ENCODE peak calls at places on chromosome 18, in six cellular contexts. One of them, this sample, is unnamed.

GRCh38 chr18:64191069-64191468 is 42.2 kb upstream of the LINC00305 start:
- DNase-seq in neuronal stem cell: no peak
- DNase-seq in mesendoderm: no peak
- DNase-seq in IMR-90: no peak
- DNase-seq in mesenchymal stem cell: no peak
- DNase-seq in H1: no peak
- DNase-seq in this sample: no peak

GRCh38 chr18:12491611-12492435 is 84.1 kb downstream of the PRELID3A start:
- DNase-seq in neuronal stem cell: no peak
- DNase-seq in mesendoderm: no peak
- DNase-seq in IMR-90: no peak
- DNase-seq in mesenchymal stem cell: no peak
- DNase-seq in H1: no peak
- DNase-seq in this sample: no peak

GRCh38 chr18:25047983-25048382 is 304.0 kb downstream of the ZNF521 start:
- DNase-seq in neuronal stem cell: no peak
- DNase-seq in mesendoderm: peak; percentile 89
- DNase-seq in IMR-90: no peak
- DNase-seq in mesenchymal stem cell: no peak
- DNase-seq in H1: peak; percentile 70
- DNase-seq in this sample: peak; percentile 85

GRCh38 chr18:56038258-56039030 is 450.5 kb upstream of the TCF4 start:
- DNase-seq in neuronal stem cell: no peak
- DNase-seq in mesendoderm: no peak
- DNase-seq in IMR-90: no peak
- DNase-seq in mesenchymal stem cell: no peak
- DNase-seq in H1: no peak
- DNase-seq in this sample: no peak

GRCh38 chr18:63963610-63964256 is 6.1 kb upstream of the SERPINB8 start:
- DNase-seq in neuronal stem cell: no peak
- DNase-seq in mesendoderm: peak; percentile 76
- DNase-seq in IMR-90: peak; percentile 77
- DNase-seq in mesenchymal stem cell: peak; percentile 74
- DNase-seq in H1: no peak
- DNase-seq in this sample: peak; percentile 36

GRCh38 chr18:2009957-2010697 is 561.2 kb downstream of the METTL4 start:
- DNase-seq in neuronal stem cell: no peak
- DNase-seq in mesendoderm: no peak
- DNase-seq in IMR-90: no peak
- DNase-seq in mesenchymal stem cell: no peak
- DNase-seq in H1: no peak
- DNase-seq in this sample: no peak

GRCh38 chr18:23897293-23897692 is 117.3 kb upstream of the TTC39C start:
- DNase-seq in neuronal stem cell: no peak
- DNase-seq in mesendoderm: no peak
- DNase-seq in IMR-90: no peak
- DNase-seq in mesenchymal stem cell: no peak
- DNase-seq in H1: no peak
- DNase-seq in this sample: no peak

GRCh38 chr18:42850174-42850766 is 265.2 kb downstream of the RIT2 start:
- DNase-seq in neuronal stem cell: no peak
- DNase-seq in mesendoderm: no peak
- DNase-seq in IMR-90: no peak
- DNase-seq in mesenchymal stem cell: no peak
- DNase-seq in H1: no peak
- DNase-seq in this sample: no peak

GRCh38 chr18:79383388-79384056 is 12.2 kb upstream of the NFATC1 start:
- DNase-seq in neuronal stem cell: no peak
- DNase-seq in mesendoderm: no peak
- DNase-seq in IMR-90: no peak
- DNase-seq in mesenchymal stem cell: no peak
- DNase-seq in H1: no peak
- DNase-seq in this sample: peak; percentile 19

GRCh38 chr18:54360406-54360805 is 2.7 kb downstream of the C18orf54 start:
- DNase-seq in neuronal stem cell: no peak
- DNase-seq in mesendoderm: no peak
- DNase-seq in IMR-90: peak; percentile 2
- DNase-seq in mesenchymal stem cell: peak; percentile 12
- DNase-seq in H1: no peak
- DNase-seq in this sample: no peak

GRCh38 chr18:79542876-79543750 is 136.5 kb upstream of the CTDP1 start:
- DNase-seq in neuronal stem cell: no peak
- DNase-seq in mesendoderm: no peak
- DNase-seq in IMR-90: no peak
- DNase-seq in mesenchymal stem cell: no peak
- DNase-seq in H1: no peak
- DNase-seq in this sample: peak; percentile 12

GRCh38 chr18:8426401-8426800 is 182.8 kb upstream of the RAB12 start:
- DNase-seq in neuronal stem cell: no peak
- DNase-seq in mesendoderm: peak; percentile 66
- DNase-seq in IMR-90: no peak
- DNase-seq in mesenchymal stem cell: no peak
- DNase-seq in H1: peak; percentile 89
- DNase-seq in this sample: peak; percentile 79

GRCh38 chr18:49359732-49360444 is 100.6 kb downstream of the DYM start:
- DNase-seq in neuronal stem cell: no peak
- DNase-seq in mesendoderm: no peak
- DNase-seq in IMR-90: peak; percentile 90
- DNase-seq in mesenchymal stem cell: peak; percentile 76
- DNase-seq in H1: no peak
- DNase-seq in this sample: no peak

GRCh38 chr18:22822024-22822423 is 111.1 kb upstream of the RBBP8 start:
- DNase-seq in neuronal stem cell: peak; percentile 65
- DNase-seq in mesendoderm: peak; percentile 89
- DNase-seq in IMR-90: peak; percentile 78
- DNase-seq in mesenchymal stem cell: peak; percentile 26
- DNase-seq in H1: no peak
- DNase-seq in this sample: peak; percentile 73

GRCh38 chr18:11872479-11873136 is 21.4 kb downstream of the CHMP1B start:
- DNase-seq in neuronal stem cell: no peak
- DNase-seq in mesendoderm: peak; percentile 56
- DNase-seq in IMR-90: no peak
- DNase-seq in mesenchymal stem cell: no peak
- DNase-seq in H1: no peak
- DNase-seq in this sample: no peak

GRCh38 chr18:9546468-9546867 is 67.9 kb downstream of the PPP4R1 start:
- DNase-seq in neuronal stem cell: no peak
- DNase-seq in mesendoderm: no peak
- DNase-seq in IMR-90: no peak
- DNase-seq in mesenchymal stem cell: no peak
- DNase-seq in H1: no peak
- DNase-seq in this sample: no peak

GRCh38 chr18:9539283-9539682 is 64.0 kb downstream of the RALBP1 start:
- DNase-seq in neuronal stem cell: no peak
- DNase-seq in mesendoderm: no peak
- DNase-seq in IMR-90: peak; percentile 96
- DNase-seq in mesenchymal stem cell: peak; percentile 32
- DNase-seq in H1: no peak
- DNase-seq in this sample: no peak

GRCh38 chr18:9539938-9540337 is 64.6 kb downstream of the RALBP1 start:
- DNase-seq in neuronal stem cell: no peak
- DNase-seq in mesendoderm: no peak
- DNase-seq in IMR-90: no peak
- DNase-seq in mesenchymal stem cell: no peak
- DNase-seq in H1: no peak
- DNase-seq in this sample: no peak

GRCh38 chr18:9545029-9545428 is 69.3 kb downstream of the PPP4R1 start:
- DNase-seq in neuronal stem cell: no peak
- DNase-seq in mesendoderm: no peak
- DNase-seq in IMR-90: no peak
- DNase-seq in mesenchymal stem cell: no peak
- DNase-seq in H1: no peak
- DNase-seq in this sample: no peak

GRCh38 chr18:9542924-9543323 is 67.6 kb downstream of the RALBP1 start:
- DNase-seq in neuronal stem cell: no peak
- DNase-seq in mesendoderm: no peak
- DNase-seq in IMR-90: no peak
- DNase-seq in mesenchymal stem cell: no peak
- DNase-seq in H1: no peak
- DNase-seq in this sample: no peak
- H2BK15ac ChIP-seq in neuronal stem cell: no peak overlapping the region
- H2BK15ac ChIP-seq in mesendoderm: no peak overlapping the region
- H2BK15ac ChIP-seq in IMR-90: no peak overlapping the region
- H2BK15ac ChIP-seq in mesenchymal stem cell: no peak overlapping the region
- H2BK15ac ChIP-seq in H1: no peak overlapping the region
- H2BK15ac ChIP-seq in this sample: no peak overlapping the region

DNA sequence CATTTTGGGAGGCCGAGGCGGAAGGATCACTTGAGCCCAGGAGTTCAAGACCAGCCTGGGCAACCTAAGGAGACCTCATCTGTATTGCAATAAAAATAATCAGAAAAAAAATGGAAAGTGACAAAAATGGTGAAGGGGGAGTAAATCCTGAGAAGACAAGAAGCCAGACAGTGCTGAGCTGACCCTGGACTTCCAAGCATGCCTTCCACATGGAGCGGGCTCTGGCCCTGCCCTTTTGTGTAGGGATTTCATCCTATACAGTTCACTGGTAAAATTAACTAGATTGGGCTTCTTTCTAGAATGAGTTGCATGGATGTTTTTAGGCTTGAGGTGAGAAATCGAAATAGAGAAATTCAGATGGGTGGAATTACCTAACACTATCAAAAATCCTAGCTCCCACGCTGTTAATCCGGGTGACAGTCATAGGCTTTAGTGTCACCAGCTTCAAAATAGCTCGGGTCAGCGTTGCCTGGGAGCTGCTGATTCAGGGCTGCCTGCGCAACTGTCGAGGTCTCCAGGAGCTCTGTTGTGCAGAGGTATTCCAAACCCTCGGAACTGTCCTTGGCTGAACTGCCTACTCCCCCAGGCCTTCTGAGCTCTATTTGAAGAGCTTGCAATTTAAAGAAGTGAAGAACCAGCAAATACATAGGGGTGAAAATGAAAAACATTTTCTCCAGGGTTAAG is 21.6 kb upstream of the ZNF532 start:
- DNase-seq in neuronal stem cell: peak; percentile 65
- DNase-seq in mesendoderm: peak; percentile 43
- DNase-seq in IMR-90: no peak
- DNase-seq in mesenchymal stem cell: no peak
- DNase-seq in H1: no peak
- DNase-seq in this sample: no peak
- H2BK15ac ChIP-seq in neuronal stem cell: no peak overlapping the region
- H2BK15ac ChIP-seq in mesendoderm: peak overlapping the region; percentile 99
- H2BK15ac ChIP-seq in IMR-90: no peak overlapping the region
- H2BK15ac ChIP-seq in mesenchymal stem cell: no peak overlapping the region
- H2BK15ac ChIP-seq in H1: no peak overlapping the region
- H2BK15ac ChIP-seq in this sample: no peak overlapping the region

GRCh38 chr18:3214855-3215637 is 4.7 kb downstream of the MYOM1 start:
- DNase-seq in neuronal stem cell: no peak
- DNase-seq in mesendoderm: no peak
- DNase-seq in IMR-90: no peak
- DNase-seq in mesenchymal stem cell: no peak
- DNase-seq in H1: no peak
- DNase-seq in this sample: no peak

GRCh38 chr18:3216987-3217386 is 2.8 kb downstream of the MYOM1 start:
- DNase-seq in neuronal stem cell: no peak
- DNase-seq in mesendoderm: no peak
- DNase-seq in IMR-90: no peak
- DNase-seq in mesenchymal stem cell: no peak
- DNase-seq in H1: no peak
- DNase-seq in this sample: no peak

GRCh38 chr18:3219621-3220335 is at the start of gene MYOM1:
- DNase-seq in neuronal stem cell: no peak
- DNase-seq in mesendoderm: peak; percentile 10
- DNase-seq in IMR-90: no peak
- DNase-seq in mesenchymal stem cell: no peak
- DNase-seq in H1: no peak
- DNase-seq in this sample: no peak

GRCh38 chr18:3218817-3219216 is 951 bp downstream of the MYOM1 start:
- DNase-seq in neuronal stem cell: no peak
- DNase-seq in mesendoderm: no peak
- DNase-seq in IMR-90: no peak
- DNase-seq in mesenchymal stem cell: no peak
- DNase-seq in H1: no peak
- DNase-seq in this sample: no peak

GRCh38 chr18:3217930-3218647 is 1.7 kb downstream of the MYOM1 start:
- DNase-seq in neuronal stem cell: no peak
- DNase-seq in mesendoderm: peak; percentile 84
- DNase-seq in IMR-90: no peak
- DNase-seq in mesenchymal stem cell: peak; percentile 12
- DNase-seq in H1: no peak
- DNase-seq in this sample: no peak
- H2BK15ac ChIP-seq in neuronal stem cell: no peak overlapping the region
- H2BK15ac ChIP-seq in mesendoderm: no peak overlapping the region
- H2BK15ac ChIP-seq in IMR-90: no peak overlapping the region
- H2BK15ac ChIP-seq in mesenchymal stem cell: no peak overlapping the region
- H2BK15ac ChIP-seq in H1: no peak overlapping the region
- H2BK15ac ChIP-seq in this sample: no peak overlapping the region

GRCh38 chr18:35525795-35526475 is 28.2 kb upstream of the INO80C start:
- DNase-seq in neuronal stem cell: no peak
- DNase-seq in mesendoderm: peak; percentile 61
- DNase-seq in IMR-90: no peak
- DNase-seq in mesenchymal stem cell: peak; percentile 18
- DNase-seq in H1: no peak
- DNase-seq in this sample: no peak
- H2BK15ac ChIP-seq in neuronal stem cell: no peak overlapping the region
- H2BK15ac ChIP-seq in mesendoderm: no peak overlapping the region
- H2BK15ac ChIP-seq in IMR-90: no peak overlapping the region
- H2BK15ac ChIP-seq in mesenchymal stem cell: peak overlapping the region; percentile 89
- H2BK15ac ChIP-seq in H1: no peak overlapping the region
- H2BK15ac ChIP-seq in this sample: no peak overlapping the region

DNA sequence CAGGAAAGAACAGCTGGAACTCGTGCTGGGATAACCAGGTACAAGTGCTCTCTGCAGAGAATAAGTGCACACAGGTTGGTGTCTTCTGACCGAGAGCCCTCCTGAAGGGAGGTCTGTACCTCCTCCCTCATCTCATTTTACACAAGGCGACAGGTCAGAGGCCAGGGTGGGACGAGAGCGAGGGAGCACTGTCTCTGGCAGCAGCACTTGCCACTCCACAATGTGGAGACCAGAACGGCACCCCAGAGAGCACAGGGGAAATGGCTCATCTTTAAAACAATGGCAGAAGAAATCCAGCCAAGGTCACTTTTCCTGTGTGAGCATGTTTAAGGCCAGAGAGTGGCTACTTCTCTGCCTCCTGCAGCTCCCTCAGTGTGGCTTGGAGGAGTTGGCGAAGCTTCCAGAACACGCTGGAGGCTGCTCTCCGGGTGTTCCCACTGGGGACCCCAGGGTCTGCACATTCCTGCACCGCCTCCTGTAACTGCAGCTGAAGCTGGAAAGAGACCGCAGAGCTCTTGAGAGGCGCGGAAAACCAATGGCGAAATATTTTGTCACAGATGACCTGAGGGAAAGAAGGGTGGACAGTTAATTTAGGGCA is 20.9 kb downstream of the DIPK1C start:
- DNase-seq in neuronal stem cell: no peak
- DNase-seq in mesendoderm: no peak
- DNase-seq in IMR-90: no peak
- DNase-seq in mesenchymal stem cell: no peak
- DNase-seq in H1: no peak
- DNase-seq in this sample: peak; percentile 58
- H2BK15ac ChIP-seq in neuronal stem cell: no peak overlapping the region
- H2BK15ac ChIP-seq in mesendoderm: no peak overlapping the region
- H2BK15ac ChIP-seq in IMR-90: no peak overlapping the region
- H2BK15ac ChIP-seq in mesenchymal stem cell: no peak overlapping the region
- H2BK15ac ChIP-seq in H1: no peak overlapping the region
- H2BK15ac ChIP-seq in this sample: no peak overlapping the region

This sample was measured in H9.